ENCODE peak calls at places on chromosomes 12 and 14, in nine cellular contexts. One of them, this sample, is unnamed. For H3K36me3 and H3K27me3, the result is how much of the 10 kb centered on the place peaks cover.

GRCh38 chr12:102682698-102683289 is 202.4 kb upstream of the IGF1 start:
- DNase-seq in suprapubic skin: no peak
- DNase-seq in adipocyte: no peak
- DNase-seq in effector memory CD4-positive, alpha-beta T cell: no peak
- DNase-seq in left ventricle myocardium inferior: no peak
- DNase-seq in psoas muscle: no peak
- DNase-seq in testis: no peak
- DNase-seq in upper lobe of left lung: no peak
- DNase-seq in lower lobe of right lung: no peak
- DNase-seq in this sample: no peak

GRCh38 chr14:94823556-94824341 is 53.8 kb upstream of the GSC start:
- DNase-seq in suprapubic skin: no peak
- DNase-seq in adipocyte: peak
- DNase-seq in effector memory CD4-positive, alpha-beta T cell: no peak
- DNase-seq in left ventricle myocardium inferior: no peak
- DNase-seq in psoas muscle: no peak
- DNase-seq in testis: no peak
- DNase-seq in upper lobe of left lung: no peak
- DNase-seq in lower lobe of right lung: no peak
- DNase-seq in this sample: peak

GRCh38 chr12:28021704-28022103 is 49.2 kb upstream of the PTHLH start:
- DNase-seq in suprapubic skin: no peak
- DNase-seq in adipocyte: no peak
- DNase-seq in effector memory CD4-positive, alpha-beta T cell: no peak
- DNase-seq in left ventricle myocardium inferior: no peak
- DNase-seq in psoas muscle: no peak
- DNase-seq in testis: no peak
- DNase-seq in upper lobe of left lung: no peak
- DNase-seq in lower lobe of right lung: no peak
- DNase-seq in this sample: no peak

GRCh38 chr12:78933014-78933413 is 68.4 kb downstream of the SYT1 start:
- DNase-seq in suprapubic skin: no peak
- DNase-seq in adipocyte: no peak
- DNase-seq in effector memory CD4-positive, alpha-beta T cell: no peak
- DNase-seq in left ventricle myocardium inferior: no peak
- DNase-seq in psoas muscle: no peak
- DNase-seq in testis: no peak
- DNase-seq in upper lobe of left lung: no peak
- DNase-seq in lower lobe of right lung: no peak
- DNase-seq in this sample: no peak

GRCh38 chr12:98736352-98737326 is 91.5 kb downstream of the APAF1 start:
- DNase-seq in suprapubic skin: no peak
- DNase-seq in adipocyte: peak
- DNase-seq in effector memory CD4-positive, alpha-beta T cell: no peak
- DNase-seq in left ventricle myocardium inferior: no peak
- DNase-seq in psoas muscle: no peak
- DNase-seq in testis: no peak
- DNase-seq in upper lobe of left lung: no peak
- DNase-seq in lower lobe of right lung: no peak
- DNase-seq in this sample: no peak

GRCh38 chr12:120115692-120116442 is 686 bp downstream of the RAB35 start:
- DNase-seq in suprapubic skin: no peak
- DNase-seq in adipocyte: peak
- DNase-seq in effector memory CD4-positive, alpha-beta T cell: no peak
- DNase-seq in left ventricle myocardium inferior: peak
- DNase-seq in psoas muscle: no peak
- DNase-seq in testis: peak
- DNase-seq in upper lobe of left lung: peak
- DNase-seq in lower lobe of right lung: peak
- DNase-seq in this sample: no peak

GRCh38 chr14:75088566-75089373 is 19.3 kb downstream of the ZC2HC1C start:
- DNase-seq in suprapubic skin: no peak
- DNase-seq in adipocyte: peak
- DNase-seq in effector memory CD4-positive, alpha-beta T cell: no peak
- DNase-seq in left ventricle myocardium inferior: no peak
- DNase-seq in psoas muscle: no peak
- DNase-seq in testis: peak
- DNase-seq in upper lobe of left lung: no peak
- DNase-seq in lower lobe of right lung: no peak
- DNase-seq in this sample: peak

GRCh38 chr14:37992489-37992888 is 215.2 kb upstream of the SSTR1 start:
- DNase-seq in suprapubic skin: no peak
- DNase-seq in adipocyte: no peak
- DNase-seq in effector memory CD4-positive, alpha-beta T cell: no peak
- DNase-seq in left ventricle myocardium inferior: no peak
- DNase-seq in psoas muscle: no peak
- DNase-seq in testis: no peak
- DNase-seq in upper lobe of left lung: no peak
- DNase-seq in lower lobe of right lung: no peak
- DNase-seq in this sample: no peak

GRCh38 chr12:90628213-90628612 is 326.8 kb downstream of the CCER1 start:
- DNase-seq in suprapubic skin: no peak
- DNase-seq in adipocyte: no peak
- DNase-seq in effector memory CD4-positive, alpha-beta T cell: no peak
- DNase-seq in left ventricle myocardium inferior: no peak
- DNase-seq in psoas muscle: no peak
- DNase-seq in testis: no peak
- DNase-seq in upper lobe of left lung: no peak
- DNase-seq in lower lobe of right lung: no peak
- DNase-seq in this sample: no peak

DNA sequence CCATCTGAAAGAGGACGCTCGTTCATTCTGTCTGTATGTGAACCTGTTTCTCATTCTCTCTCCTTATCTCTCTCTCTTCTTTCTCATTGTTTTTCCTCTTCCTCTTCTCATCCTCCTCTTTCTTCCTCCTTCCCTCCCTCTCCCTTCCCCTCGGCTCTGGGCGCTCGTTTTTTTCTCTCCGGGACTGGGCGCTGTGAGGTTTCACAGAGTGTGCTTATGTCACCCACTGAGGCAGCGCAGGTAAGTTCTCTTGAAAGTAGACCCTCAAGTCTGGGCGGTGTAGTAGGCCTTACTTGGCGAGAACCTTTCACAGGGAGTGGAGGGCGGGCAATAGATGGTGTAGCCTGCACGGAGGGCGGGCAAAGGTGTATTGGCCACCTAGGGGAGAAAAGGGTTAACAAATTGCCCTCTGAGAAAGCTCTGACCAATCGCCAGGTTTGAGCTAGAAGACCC is 4.5 kb upstream of the SIX1 start:
- DNase-seq in suprapubic skin: no peak
- DNase-seq in adipocyte: no peak
- DNase-seq in effector memory CD4-positive, alpha-beta T cell: no peak
- DNase-seq in left ventricle myocardium inferior: no peak
- DNase-seq in psoas muscle: no peak
- DNase-seq in testis: no peak
- DNase-seq in upper lobe of left lung: no peak
- DNase-seq in lower lobe of right lung: no peak
- DNase-seq in this sample: no peak
- H3K36me3 ChIP-seq in suprapubic skin: under half
- H3K36me3 ChIP-seq in adipocyte: under half
- H3K36me3 ChIP-seq in effector memory CD4-positive, alpha-beta T cell: under half
- H3K36me3 ChIP-seq in left ventricle myocardium inferior: under half
- H3K36me3 ChIP-seq in psoas muscle: under half
- H3K36me3 ChIP-seq in testis: under half
- H3K36me3 ChIP-seq in upper lobe of left lung: under half
- H3K36me3 ChIP-seq in lower lobe of right lung: under half
- H3K36me3 ChIP-seq in this sample: under half

DNA sequence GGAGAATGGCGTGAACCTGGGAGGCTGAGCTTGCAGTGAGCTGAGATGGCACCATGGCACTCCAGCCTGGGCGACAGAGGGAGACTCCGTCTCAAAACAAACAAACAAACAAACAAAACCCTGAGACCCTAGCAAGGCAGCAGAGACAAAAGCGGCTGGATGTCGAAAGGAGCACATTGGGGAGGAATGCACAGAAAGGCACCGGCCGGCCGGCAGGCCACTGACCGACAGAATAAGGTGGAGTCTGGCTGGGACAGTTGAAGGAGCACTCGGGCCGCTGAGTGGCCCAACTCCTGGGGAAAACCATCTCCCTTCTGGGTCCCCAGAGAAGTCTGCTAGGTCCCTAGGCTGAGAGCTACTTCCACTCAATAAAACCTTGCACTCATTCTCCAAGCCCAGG is 256.2 kb downstream of the KIF21A start:
- DNase-seq in suprapubic skin: no peak
- DNase-seq in adipocyte: no peak
- DNase-seq in effector memory CD4-positive, alpha-beta T cell: no peak
- DNase-seq in left ventricle myocardium inferior: no peak
- DNase-seq in psoas muscle: no peak
- DNase-seq in testis: peak
- DNase-seq in upper lobe of left lung: no peak
- DNase-seq in lower lobe of right lung: no peak
- DNase-seq in this sample: no peak
- H3K4me3 ChIP-seq in suprapubic skin: no peak
- H3K4me3 ChIP-seq in adipocyte: no peak
- H3K4me3 ChIP-seq in effector memory CD4-positive, alpha-beta T cell: no peak
- H3K4me3 ChIP-seq in left ventricle myocardium inferior: no peak
- H3K4me3 ChIP-seq in psoas muscle: no peak
- H3K4me3 ChIP-seq in testis: peak
- H3K4me3 ChIP-seq in upper lobe of left lung: no peak
- H3K4me3 ChIP-seq in lower lobe of right lung: no peak
- H3K4me3 ChIP-seq in this sample: no peak

GRCh38 chr12:53744730-53745129 is 7.0 kb downstream of the CISTR start:
- DNase-seq in suprapubic skin: no peak
- DNase-seq in adipocyte: no peak
- DNase-seq in effector memory CD4-positive, alpha-beta T cell: no peak
- DNase-seq in left ventricle myocardium inferior: no peak
- DNase-seq in psoas muscle: no peak
- DNase-seq in testis: no peak
- DNase-seq in upper lobe of left lung: no peak
- DNase-seq in lower lobe of right lung: no peak
- DNase-seq in this sample: no peak
- H3K27me3 ChIP-seq in suprapubic skin: half or more
- H3K27me3 ChIP-seq in adipocyte: half or more
- H3K27me3 ChIP-seq in effector memory CD4-positive, alpha-beta T cell: under half
- H3K27me3 ChIP-seq in left ventricle myocardium inferior: half or more
- H3K27me3 ChIP-seq in psoas muscle: half or more
- H3K27me3 ChIP-seq in testis: under half
- H3K27me3 ChIP-seq in upper lobe of left lung: under half
- H3K27me3 ChIP-seq in lower lobe of right lung: half or more
- H3K27me3 ChIP-seq in this sample: under half

GRCh38 chr14:89990218-89990617 is 34.5 kb downstream of the TDP1 start:
- DNase-seq in suprapubic skin: no peak
- DNase-seq in adipocyte: no peak
- DNase-seq in effector memory CD4-positive, alpha-beta T cell: no peak
- DNase-seq in left ventricle myocardium inferior: no peak
- DNase-seq in psoas muscle: no peak
- DNase-seq in testis: no peak
- DNase-seq in upper lobe of left lung: no peak
- DNase-seq in lower lobe of right lung: no peak
- DNase-seq in this sample: no peak
- H3K36me3 ChIP-seq in suprapubic skin: half or more
- H3K36me3 ChIP-seq in adipocyte: under half
- H3K36me3 ChIP-seq in effector memory CD4-positive, alpha-beta T cell: half or more
- H3K36me3 ChIP-seq in left ventricle myocardium inferior: half or more
- H3K36me3 ChIP-seq in psoas muscle: under half
- H3K36me3 ChIP-seq in testis: under half
- H3K36me3 ChIP-seq in upper lobe of left lung: half or more
- H3K36me3 ChIP-seq in lower lobe of right lung: half or more
- H3K36me3 ChIP-seq in this sample: half or more

DNA sequence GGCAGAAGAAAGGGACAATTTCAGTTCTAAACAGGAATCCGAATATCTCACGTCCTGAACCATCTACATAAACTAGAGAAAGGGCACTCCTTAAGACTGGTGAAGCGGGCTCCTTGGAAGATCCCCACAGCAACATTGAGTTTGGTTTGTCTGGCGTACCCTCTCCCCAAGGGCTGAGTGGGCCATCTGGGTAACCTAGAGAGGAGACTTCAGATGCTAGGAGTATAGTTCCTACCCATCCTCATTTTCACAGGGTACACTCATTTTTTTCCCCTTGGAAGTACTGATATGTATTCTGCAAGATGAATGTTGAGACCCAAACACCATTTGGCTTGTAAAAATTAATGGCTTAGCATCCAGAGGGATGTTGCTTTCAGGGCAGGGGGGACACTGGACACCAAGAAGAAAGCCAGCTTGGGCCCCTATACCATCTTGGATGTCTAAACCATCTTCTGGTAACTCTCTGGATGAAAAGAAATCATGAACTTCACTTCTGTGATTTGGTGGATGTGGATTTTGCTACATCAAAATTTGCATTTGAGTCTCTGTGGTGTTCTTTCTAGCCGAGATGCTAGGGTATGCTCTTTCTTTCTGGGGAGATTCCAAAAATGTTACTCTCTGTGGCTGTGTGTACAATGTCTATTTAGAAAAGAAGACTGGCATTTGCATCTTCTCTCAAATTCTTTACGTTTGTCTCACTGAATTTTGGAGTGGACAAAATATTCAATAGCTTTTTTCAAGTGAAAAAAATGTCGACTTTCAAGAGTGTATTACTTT is 97.7 kb downstream of the ETV6 start:
- DNase-seq in suprapubic skin: no peak
- DNase-seq in adipocyte: no peak
- DNase-seq in effector memory CD4-positive, alpha-beta T cell: no peak
- DNase-seq in left ventricle myocardium inferior: no peak
- DNase-seq in psoas muscle: no peak
- DNase-seq in testis: no peak
- DNase-seq in upper lobe of left lung: no peak
- DNase-seq in lower lobe of right lung: no peak
- DNase-seq in this sample: no peak
- H3K4me3 ChIP-seq in suprapubic skin: no peak
- H3K4me3 ChIP-seq in adipocyte: no peak
- H3K4me3 ChIP-seq in effector memory CD4-positive, alpha-beta T cell: no peak
- H3K4me3 ChIP-seq in left ventricle myocardium inferior: no peak
- H3K4me3 ChIP-seq in psoas muscle: no peak
- H3K4me3 ChIP-seq in testis: no peak
- H3K4me3 ChIP-seq in upper lobe of left lung: no peak
- H3K4me3 ChIP-seq in lower lobe of right lung: no peak
- H3K4me3 ChIP-seq in this sample: no peak

DNA sequence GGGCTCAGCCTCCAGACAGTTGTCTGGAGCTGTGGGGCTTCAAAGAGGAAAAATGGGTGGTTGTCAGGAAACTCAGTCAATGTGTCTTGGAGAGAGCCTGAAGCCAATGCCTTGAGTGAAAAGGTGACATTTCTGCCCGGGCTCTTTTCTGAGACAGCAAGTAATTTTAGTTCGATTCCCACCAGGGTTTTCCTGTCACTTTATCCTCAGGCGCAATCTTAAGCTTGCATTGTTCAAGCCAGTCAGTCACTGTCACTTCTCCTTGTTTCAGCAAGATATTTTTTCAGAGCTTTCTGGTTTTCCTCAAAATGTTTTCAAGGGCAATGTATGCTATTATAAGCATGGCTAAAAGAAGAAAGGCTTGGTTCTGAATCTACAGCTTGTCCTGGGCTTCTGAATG is 404.7 kb upstream of the SEL1L start:
- DNase-seq in suprapubic skin: no peak
- DNase-seq in adipocyte: no peak
- DNase-seq in effector memory CD4-positive, alpha-beta T cell: no peak
- DNase-seq in left ventricle myocardium inferior: no peak
- DNase-seq in psoas muscle: no peak
- DNase-seq in testis: no peak
- DNase-seq in upper lobe of left lung: no peak
- DNase-seq in lower lobe of right lung: no peak
- DNase-seq in this sample: no peak
- H3K27me3 ChIP-seq in suprapubic skin: under half
- H3K27me3 ChIP-seq in adipocyte: under half
- H3K27me3 ChIP-seq in effector memory CD4-positive, alpha-beta T cell: under half
- H3K27me3 ChIP-seq in left ventricle myocardium inferior: under half
- H3K27me3 ChIP-seq in psoas muscle: under half
- H3K27me3 ChIP-seq in testis: under half
- H3K27me3 ChIP-seq in upper lobe of left lung: under half
- H3K27me3 ChIP-seq in lower lobe of right lung: under half
- H3K27me3 ChIP-seq in this sample: under half

GRCh38 chr14:49670475-49670874 is 17.5 kb downstream of the POLE2 start:
- DNase-seq in suprapubic skin: no peak
- DNase-seq in adipocyte: no peak
- DNase-seq in effector memory CD4-positive, alpha-beta T cell: no peak
- DNase-seq in left ventricle myocardium inferior: no peak
- DNase-seq in psoas muscle: no peak
- DNase-seq in testis: no peak
- DNase-seq in upper lobe of left lung: no peak
- DNase-seq in lower lobe of right lung: no peak
- DNase-seq in this sample: no peak
- H3K36me3 ChIP-seq in suprapubic skin: under half
- H3K36me3 ChIP-seq in adipocyte: under half
- H3K36me3 ChIP-seq in effector memory CD4-positive, alpha-beta T cell: under half
- H3K36me3 ChIP-seq in left ventricle myocardium inferior: under half
- H3K36me3 ChIP-seq in psoas muscle: under half
- H3K36me3 ChIP-seq in testis: under half
- H3K36me3 ChIP-seq in upper lobe of left lung: under half
- H3K36me3 ChIP-seq in lower lobe of right lung: under half
- H3K36me3 ChIP-seq in this sample: under half